ENCODE peak calls at places on chromosomes 13 and 19, in six cellular contexts. H is tibial nerve, G is fibroblast of mammary gland, A is heart left ventricle, W is adrenal gland, T is foreskin fibroblast. X is an unnamed sample.

GRCh38 chr19:18135712-18136584 is 17.0 kb upstream of the PIK3R2 start:
- DNase-seq in H (no peak), G (no peak), A (no peak), W (no peak), T (no peak), X (no peak)

GRCh38 chr19:46821512-46822359 is 28.9 kb downstream of the AP2S1 start:
- DNase-seq in H (no peak), G (no peak), A (peak), W (no peak), T (no peak), X (no peak)

GRCh38 chr13:36029171-36029570 is 102.0 kb downstream of the DCLK1 start:
- DNase-seq in H (no peak), G (peak), A (no peak), W (no peak), T (no peak), X (no peak)

GRCh38 chr19:3670258-3670795 is 29.9 kb downstream of the PIP5K1C start:
- DNase-seq in H (peak), G (peak), A (peak), W (peak), T (peak), X (peak)

GRCh38 chr13:50529154-50529882 is 314.2 kb downstream of the DLEU7 start:
- DNase-seq in H (peak), G (peak), A (peak), W (peak), T (peak), X (peak)

GRCh38 chr13:25872871-25873607 is 178.8 kb downstream of the SHISA2 start:
- DNase-seq in H (no peak), G (no peak), A (no peak), W (no peak), T (no peak), X (no peak)

GRCh38 chr19:2215281-2215751 is 20.8 kb downstream of the PLEKHJ1 start:
- DNase-seq in H (no peak), G (no peak), A (no peak), W (no peak), T (no peak), X (no peak)

GRCh38 chr13:73230714-73231113 is 171.9 kb downstream of the KLF5 start:
- DNase-seq in H (no peak), G (peak), A (no peak), W (no peak), T (no peak), X (no peak)

GRCh38 chr13:23500858-23501257 is 67.4 kb upstream of the SACS start:
- DNase-seq in H (no peak), G (peak), A (no peak), W (peak), T (peak), X (peak)

GRCh38 chr19:51820821-51821446 is 26.0 kb downstream of the FPR3 start:
- DNase-seq in H (no peak), G (no peak), A (no peak), W (no peak), T (no peak), X (no peak)

GRCh38 chr19:23507441-23507840 is 112.2 kb upstream of the ZNF91 start:
- DNase-seq in H (no peak), G (no peak), A (no peak), W (no peak), T (no peak), X (no peak)

GRCh38 chr19:45781282-45782161 is 768 bp downstream of the DMPK start:
- DNase-seq in H (no peak), G (no peak), A (peak), W (peak), T (no peak), X (no peak)

GRCh38 chr19:45782820-45783785 is 813 bp upstream of the DMPK start:
- DNase-seq in H (no peak), G (peak), A (peak), W (peak), T (peak), X (peak)

GRCh38 chr19:45784096-45784495 is 1.8 kb upstream of the DMPK start:
- DNase-seq in H (no peak), G (no peak), A (no peak), W (no peak), T (no peak), X (no peak)

GRCh38 chr19:45780448-45781281 is 1.6 kb downstream of the DMPK start:
- DNase-seq in H (no peak), G (no peak), A (no peak), W (no peak), T (no peak), X (no peak)

DNA sequence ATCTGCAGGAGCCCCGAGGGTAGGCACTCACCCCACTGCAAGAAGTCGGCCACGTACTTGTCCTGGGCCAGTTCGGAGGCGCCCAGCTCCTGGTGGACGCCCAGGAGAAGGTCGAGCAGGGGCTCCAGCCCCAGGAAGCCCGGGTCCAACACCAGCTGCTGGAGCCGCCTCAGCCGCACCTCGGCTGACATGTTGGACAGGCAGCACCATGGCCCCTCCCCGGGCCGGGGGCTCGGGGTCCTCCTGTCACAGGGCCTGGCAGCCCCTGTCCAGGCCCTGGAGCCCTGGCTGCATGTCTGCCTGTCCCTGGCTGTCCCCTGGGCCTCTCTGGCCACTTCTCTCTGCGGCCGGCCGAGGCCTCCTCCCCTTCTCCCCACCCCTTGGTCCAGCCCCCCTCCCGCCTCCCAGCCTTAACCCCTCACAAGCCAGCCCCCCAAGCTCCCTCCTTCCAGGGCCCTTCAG is at the start of gene DMPK:
- DNase-seq in H (no peak), G (no peak), A (peak), W (no peak), T (no peak), X (no peak)
- H3K4me3 ChIP-seq in H (peak), G (peak), A (peak), W (peak), T (peak), X (peak)

GRCh38 chr19:15120135-15121026 is 13.2 kb downstream of the SYDE1 start:
- DNase-seq in H (no peak), G (no peak), A (no peak), W (no peak), T (no peak), X (no peak)
- TF ChIP-seq CTCF in H (no peak), G (no peak), A (no peak), W (no peak), T (no peak), X (no peak)

DNA sequence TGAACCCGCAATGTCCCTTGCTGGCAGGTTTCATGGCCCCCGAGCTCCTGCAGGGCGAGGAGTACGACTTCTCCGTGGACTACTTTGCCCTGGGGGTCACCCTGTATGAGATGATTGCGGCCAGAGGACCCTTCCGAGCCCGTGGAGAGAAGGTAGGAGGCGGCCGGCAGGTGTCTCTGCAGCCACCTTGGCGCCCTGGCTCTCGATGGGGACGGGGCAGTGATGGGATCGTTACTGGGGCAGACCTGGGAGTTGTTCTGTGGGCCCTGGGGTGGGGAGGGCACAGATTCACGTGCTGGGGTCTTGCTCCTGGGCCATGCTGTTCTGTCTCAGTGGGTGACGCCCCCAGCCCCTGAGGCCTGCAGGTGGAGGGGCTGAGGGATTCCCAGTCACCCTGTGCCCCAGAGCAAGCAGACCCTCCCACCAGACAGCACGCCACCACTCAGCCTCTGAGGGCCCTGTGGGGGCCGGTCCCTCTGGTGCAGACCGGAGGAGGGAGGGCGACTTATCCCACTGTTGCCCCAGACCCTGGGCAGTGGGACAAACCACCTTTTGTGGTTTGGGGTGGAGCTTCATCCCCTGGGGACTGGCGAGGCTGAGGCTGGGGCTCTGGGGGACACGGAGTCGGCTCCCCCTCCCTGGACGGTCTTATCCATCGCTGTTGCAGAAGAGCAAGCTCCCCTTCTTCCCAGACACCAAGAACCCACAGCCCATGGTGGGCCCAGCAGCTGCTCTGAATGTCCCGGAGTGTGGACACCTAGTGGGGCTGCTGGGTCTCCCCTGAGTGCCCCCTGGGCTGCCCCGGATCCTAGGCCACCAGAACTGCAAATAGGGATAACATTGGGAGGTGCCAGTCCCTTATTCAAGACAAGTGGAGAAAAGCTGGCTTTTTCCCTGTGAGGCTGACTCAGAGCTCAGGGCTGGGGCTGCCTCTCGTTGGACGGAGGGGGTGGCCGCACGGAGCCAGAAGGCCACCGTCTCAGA is 27.5 kb upstream of the TMEM255B start:
- DNase-seq in H (no peak), G (no peak), A (no peak), W (no peak), T (no peak), X (no peak)
- H3K4me3 ChIP-seq in H (no peak), G (no peak), A (no peak), W (no peak), T (no peak), X (no peak)

DNA sequence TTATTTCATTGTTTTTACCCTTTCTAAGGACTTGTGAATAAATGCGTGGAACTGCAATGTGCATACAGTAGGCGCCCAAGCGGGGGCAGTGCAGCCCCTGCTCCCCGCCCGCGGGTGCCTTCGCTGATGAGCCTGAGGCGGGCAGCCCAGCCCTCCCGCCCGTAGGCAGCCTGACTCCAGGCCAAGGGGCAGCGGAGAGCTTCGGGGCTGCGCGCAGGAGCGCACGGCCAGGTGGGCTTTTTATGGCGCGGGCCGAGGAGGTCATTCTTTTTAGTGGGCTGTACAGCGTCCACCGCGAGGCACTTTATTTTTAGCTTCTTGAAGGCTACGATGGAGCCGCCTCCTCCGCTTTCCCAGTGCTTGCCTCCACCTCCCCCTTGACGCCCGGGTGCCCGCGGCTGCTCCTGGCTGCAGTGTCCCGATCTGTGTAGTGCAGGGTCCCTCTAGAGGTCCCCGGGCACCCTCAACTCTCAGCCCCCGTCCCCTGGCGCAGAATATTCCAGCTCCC is 60.5 kb downstream of the CCNE1 start:
- DNase-seq in H (no peak), G (no peak), A (no peak), W (no peak), T (peak), X (no peak)
- TF ChIP-seq CTCF in H (no peak), G (no peak), A (peak), W (no peak), T (no peak), X (peak)

GRCh38 chr13:27347373-27347772 is 76.7 kb downstream of the RASL11A start:
- DNase-seq in H (no peak), G (no peak), A (no peak), W (no peak), T (no peak), X (no peak)
- H3K4me3 ChIP-seq in H (no peak), G (no peak), A (no peak), W (no peak), T (no peak), X (no peak)

DNA sequence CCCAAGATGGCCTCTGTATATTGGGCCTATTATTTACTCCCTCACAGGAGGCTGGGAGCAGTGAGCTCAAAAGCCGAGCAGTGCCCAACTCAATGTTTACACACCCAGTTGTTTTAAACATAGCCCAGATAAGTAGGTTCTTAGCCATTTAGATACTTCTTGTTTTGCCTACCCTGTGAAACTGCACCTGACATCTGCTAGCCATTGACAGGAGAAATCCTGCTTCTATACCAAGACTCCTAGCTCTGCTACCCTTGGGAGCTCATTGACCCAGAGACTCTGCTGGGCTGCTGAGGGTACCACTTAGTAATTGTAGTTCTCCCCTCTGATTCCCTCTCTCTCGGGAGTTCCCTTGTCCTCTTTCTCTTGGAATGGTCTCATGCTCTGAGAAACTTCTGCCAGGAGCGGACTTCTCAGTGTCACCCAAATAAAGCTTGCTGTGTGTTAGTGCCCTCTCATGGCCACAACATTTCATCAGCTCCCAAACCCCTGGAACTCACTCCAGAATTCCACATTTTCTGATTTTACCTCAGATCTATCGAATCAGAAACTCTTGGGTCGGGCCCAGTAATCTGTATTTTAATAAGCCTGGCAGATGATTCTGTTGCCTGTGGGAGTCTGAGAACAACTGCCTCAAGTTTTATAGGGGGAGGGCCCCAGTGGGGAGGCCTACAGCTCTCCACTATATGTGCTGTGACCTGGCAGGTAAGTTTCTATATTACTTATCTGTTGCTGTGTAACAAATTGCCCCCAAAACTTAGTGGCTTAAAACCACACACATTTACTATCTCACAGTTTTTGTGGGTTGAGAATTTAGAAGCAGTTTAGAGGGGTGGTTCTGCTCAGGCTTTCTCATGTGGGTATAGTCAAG is 221.1 kb downstream of the TDRD3 start:
- DNase-seq in H (no peak), G (peak), A (no peak), W (peak), T (no peak), X (peak)
- TF ChIP-seq CTCF in H (no peak), G (peak), A (peak), W (no peak), T (peak), X (peak)

GRCh38 chr19:13979686-13980085 is 26.4 kb downstream of the RFX1 start:
- DNase-seq in H (no peak), G (no peak), A (no peak), W (no peak), T (no peak), X (no peak)
- H3K4me3 ChIP-seq in H (no peak), G (no peak), A (no peak), W (no peak), T (no peak), X (no peak)